ENCODE peak calls at places on chromosomes 6 and 20, in four cellular contexts. K, L, R and M are unnamed samples.

GRCh38 chr20:10626896-10627295 is 46.9 kb downstream of the JAG1 start:
- DNase-seq in R (no peak), L (no peak), K (no peak), M (no peak)

GRCh38 chr20:49562341-49563014 is 5.5 kb downstream of the PTGIS start:
- DNase-seq in K (peak; percentile 41), R (no peak), L (no peak), M (peak; percentile 84)

GRCh38 chr6:35170891-35171290 is 29.8 kb upstream of the TCP11 start:
- DNase-seq in L (no peak), K (no peak), R (no peak), M (no peak)

GRCh38 chr6:129280719-129281118 is 397.8 kb downstream of the LAMA2 start:
- DNase-seq in L (no peak), R (no peak), K (no peak), M (no peak)

GRCh38 chr6:158599635-158600034 is 39.7 kb downstream of the TMEM181 start:
- DNase-seq in L (no peak), R (no peak), K (no peak), M (peak; percentile 28)

GRCh38 chr6:129634411-129635230 is 75.4 kb downstream of the ARHGAP18 start:
- DNase-seq in L (no peak), K (no peak), R (no peak), M (no peak)

GRCh38 chr20:36830791-36831691 is 44.9 kb upstream of the TLDC2 start:
- DNase-seq in R (no peak), L (no peak), K (no peak), M (peak; percentile 41)

GRCh38 chr6:152316024-152316423 is 321.1 kb downstream of the SYNE1 start:
- DNase-seq in L (no peak), R (no peak), K (no peak), M (no peak)

GRCh38 chr20:61370841-61371303 is 118.8 kb downstream of the CDH4 start:
- DNase-seq in K (no peak), R (no peak), L (no peak), M (no peak)

GRCh38 chr6:35920793-35921732 is at the start of gene SRPK1:
- DNase-seq in K (peak; percentile 98), L (peak; percentile 77), R (peak; percentile 65), M (peak; percentile 92)

GRCh38 chr6:6105472-6106036 is 98.8 kb upstream of the NRN1 start:
- DNase-seq in R (no peak), K (peak; percentile 9), L (peak; percentile 9), M (peak; percentile 71)

GRCh38 chr6:111322145-111322544 is 160.9 kb downstream of the REV3L start:
- DNase-seq in R (no peak), L (no peak), K (no peak), M (no peak)

GRCh38 chr20:64022671-64023070 is 13.3 kb upstream of the C20orf204 start:
- DNase-seq in R (no peak), K (no peak), L (no peak), M (no peak)
- H3K36me3 ChIP-seq in R (peaks cover 63% of the 10 kb centered on the region), K (peaks cover 89% of the 10 kb centered on the region), L (peaks cover 50% of the 10 kb centered on the region), M (peaks cover 5% of the 10 kb centered on the region)

GRCh38 chr20:58629213-58629575 is 21.9 kb upstream of the STX16 start:
- DNase-seq in R (no peak), L (no peak), K (no peak), M (no peak)
- H3K79me2 ChIP-seq in R (no peaks in the 10 kb centered on the region), L (no peaks in the 10 kb centered on the region), K (no peaks in the 10 kb centered on the region), M (no peaks in the 10 kb centered on the region)

DNA sequence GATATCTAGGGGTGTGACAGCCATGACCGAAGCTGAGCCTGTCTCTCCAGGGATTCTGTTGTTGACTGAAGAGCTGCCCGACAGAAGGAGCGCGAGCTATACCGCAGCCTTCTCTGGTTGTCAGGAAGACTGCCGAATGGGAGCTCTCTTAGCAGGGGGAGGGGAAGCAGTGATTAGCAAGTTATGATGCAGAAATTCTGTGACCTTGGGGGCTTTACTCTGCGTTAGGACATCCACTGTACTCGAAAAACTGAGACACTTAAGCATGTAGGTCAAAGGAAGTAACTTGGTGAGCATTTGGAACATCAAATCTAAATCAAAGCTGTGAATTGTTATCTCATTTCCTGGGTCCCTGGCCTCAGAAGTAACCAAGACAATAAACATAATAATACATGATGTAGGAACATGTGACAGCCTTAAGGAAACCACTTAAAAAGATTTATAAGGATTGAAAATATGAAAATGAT is 84.7 kb downstream of the MAP3K4 start:
- DNase-seq in L (no peak), R (no peak), K (no peak), M (peak; percentile 13)
- TF ChIP-seq CREB1 in L (no peak), R (no peak), K (no peak), M (no peak)

DNA sequence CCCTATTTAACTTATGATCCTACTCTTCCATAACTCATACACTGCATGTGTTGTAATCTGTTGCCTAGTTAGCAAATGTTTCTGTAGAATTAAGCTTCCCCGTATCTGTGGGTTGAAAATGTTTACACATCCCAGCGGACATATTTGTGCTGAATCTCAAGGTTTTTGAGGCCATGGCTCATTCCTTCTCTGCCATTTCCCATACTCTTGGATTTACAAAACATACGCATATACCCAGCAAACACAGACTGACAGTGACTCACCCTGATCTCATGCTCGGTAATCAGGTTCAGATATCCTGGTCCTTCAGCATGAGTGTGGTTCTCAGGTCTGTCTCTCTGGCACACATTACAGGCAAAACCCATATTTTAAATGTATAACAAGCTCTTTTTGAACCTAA is 58.7 kb downstream of the AGPAT4 start:
- DNase-seq in R (no peak), L (no peak), K (peak; percentile 65), M (no peak)
- H3K36me3 ChIP-seq in R (no peaks in the 10 kb centered on the region), L (peaks cover 20% of the 10 kb centered on the region), K (no peaks in the 10 kb centered on the region), M (peaks cover 21% of the 10 kb centered on the region)

GRCh38 chr6:15520616-15521203 is 142.1 kb downstream of the DTNBP1 start:
- DNase-seq in R (no peak), K (no peak), L (no peak), M (no peak)
- H3K79me2 ChIP-seq in R (no peaks in the 10 kb centered on the region), K (no peaks in the 10 kb centered on the region), L (no peaks in the 10 kb centered on the region), M (peaks cover 11% of the 10 kb centered on the region)

GRCh38 chr6:83853968-83854501 is 875 bp downstream of the RIPPLY2 start:
- DNase-seq in K (no peak), R (no peak), L (no peak), M (peak; percentile 72)
- TF ChIP-seq CREB1 in K (no peak), R (no peak), L (no peak), M (no peak)